ENCODE peak calls at places on chromosomes 2 and 18, in seven cellular contexts. One of them, this sample, is unnamed.

GRCh38 chr2:68282814-68283812 is 30.8 kb upstream of the PPP3R1 start:
- DNase-seq in IMR-90: peak; percentile 61
- DNase-seq in mucosa of descending colon: no peak
- DNase-seq in heart right ventricle: no peak
- DNase-seq in ovary: no peak
- DNase-seq in foreskin fibroblast: peak; percentile 23
- DNase-seq in GM23338: peak; percentile 52
- DNase-seq in this sample: no peak

GRCh38 chr2:105800036-105800755 is 55.5 kb downstream of the NCK2 start:
- DNase-seq in ovary: no peak
- DNase-seq in IMR-90: peak; percentile 34
- DNase-seq in foreskin fibroblast: peak; percentile 45
- DNase-seq in mucosa of descending colon: no peak
- DNase-seq in GM23338: no peak
- DNase-seq in heart right ventricle: no peak
- DNase-seq in this sample: no peak

GRCh38 chr2:217653240-217653639 is 349.6 kb downstream of the TNS1 start:
- DNase-seq in heart right ventricle: peak; percentile 21
- DNase-seq in GM23338: no peak
- DNase-seq in mucosa of descending colon: no peak
- DNase-seq in ovary: peak; percentile 57
- DNase-seq in foreskin fibroblast: peak; percentile 76
- DNase-seq in IMR-90: peak; percentile 89
- DNase-seq in this sample: peak; percentile 80

GRCh38 chr2:15298769-15299168 is 262.4 kb downstream of the NBAS start:
- DNase-seq in mucosa of descending colon: no peak
- DNase-seq in foreskin fibroblast: no peak
- DNase-seq in heart right ventricle: no peak
- DNase-seq in GM23338: no peak
- DNase-seq in IMR-90: peak; percentile 90
- DNase-seq in ovary: no peak
- DNase-seq in this sample: no peak

GRCh38 chr2:231413921-231414476 is 18.5 kb downstream of the B3GNT7 start:
- DNase-seq in foreskin fibroblast: no peak
- DNase-seq in heart right ventricle: no peak
- DNase-seq in ovary: no peak
- DNase-seq in GM23338: peak; percentile 37
- DNase-seq in mucosa of descending colon: no peak
- DNase-seq in IMR-90: no peak
- DNase-seq in this sample: no peak

GRCh38 chr18:11043694-11044093 is 105.7 kb downstream of the PIEZO2 start:
- DNase-seq in heart right ventricle: no peak
- DNase-seq in GM23338: no peak
- DNase-seq in ovary: no peak
- DNase-seq in mucosa of descending colon: no peak
- DNase-seq in foreskin fibroblast: no peak
- DNase-seq in IMR-90: no peak
- DNase-seq in this sample: no peak

GRCh38 chr2:72988726-72989273 is 71.5 kb downstream of the EMX1 start:
- DNase-seq in heart right ventricle: no peak
- DNase-seq in GM23338: no peak
- DNase-seq in ovary: peak; percentile 6
- DNase-seq in foreskin fibroblast: no peak
- DNase-seq in mucosa of descending colon: no peak
- DNase-seq in IMR-90: no peak
- DNase-seq in this sample: no peak

GRCh38 chr2:177753682-177754475 is 318.7 kb downstream of the PDE11A start:
- DNase-seq in ovary: peak; percentile 76
- DNase-seq in mucosa of descending colon: peak; percentile 46
- DNase-seq in IMR-90: peak; percentile 82
- DNase-seq in foreskin fibroblast: peak; percentile 48
- DNase-seq in GM23338: peak; percentile 78
- DNase-seq in heart right ventricle: peak; percentile 58
- DNase-seq in this sample: peak; percentile 44

GRCh38 chr2:200193791-200194190 is 112.7 kb upstream of the SPATS2L start:
- DNase-seq in mucosa of descending colon: no peak
- DNase-seq in foreskin fibroblast: no peak
- DNase-seq in ovary: no peak
- DNase-seq in heart right ventricle: no peak
- DNase-seq in IMR-90: no peak
- DNase-seq in GM23338: no peak
- DNase-seq in this sample: no peak

GRCh38 chr18:75489493-75490190 is 62.1 kb upstream of the SMIM21 start:
- DNase-seq in mucosa of descending colon: no peak
- DNase-seq in IMR-90: peak; percentile 98
- DNase-seq in GM23338: no peak
- DNase-seq in foreskin fibroblast: peak; percentile 90
- DNase-seq in ovary: peak; percentile 24
- DNase-seq in heart right ventricle: no peak
- DNase-seq in this sample: peak; percentile 80

GRCh38 chr2:70084973-70085710 is 2.1 kb upstream of the PCBP1 start:
- DNase-seq in foreskin fibroblast: no peak
- DNase-seq in GM23338: peak; percentile 98
- DNase-seq in ovary: peak; percentile 52
- DNase-seq in IMR-90: no peak
- DNase-seq in heart right ventricle: no peak
- DNase-seq in mucosa of descending colon: peak; percentile 68
- DNase-seq in this sample: no peak

GRCh38 chr2:142805244-142805643 is 72.2 kb upstream of the KYNU start:
- DNase-seq in GM23338: no peak
- DNase-seq in heart right ventricle: no peak
- DNase-seq in ovary: no peak
- DNase-seq in mucosa of descending colon: no peak
- DNase-seq in foreskin fibroblast: no peak
- DNase-seq in IMR-90: no peak
- DNase-seq in this sample: no peak

GRCh38 chr18:78123144-78123909 is 856.3 kb upstream of the SALL3 start:
- DNase-seq in mucosa of descending colon: no peak
- DNase-seq in foreskin fibroblast: no peak
- DNase-seq in GM23338: no peak
- DNase-seq in ovary: no peak
- DNase-seq in heart right ventricle: no peak
- DNase-seq in IMR-90: no peak
- DNase-seq in this sample: no peak

GRCh38 chr2:171237754-171238505 is 77.2 kb upstream of the TLK1 start:
- DNase-seq in GM23338: no peak
- DNase-seq in ovary: no peak
- DNase-seq in heart right ventricle: no peak
- DNase-seq in mucosa of descending colon: no peak
- DNase-seq in IMR-90: no peak
- DNase-seq in foreskin fibroblast: no peak
- DNase-seq in this sample: no peak

GRCh38 chr2:27857417-27858172 is 32.6 kb downstream of the RBKS start:
- DNase-seq in IMR-90: peak; percentile 62
- DNase-seq in heart right ventricle: no peak
- DNase-seq in foreskin fibroblast: peak; percentile 28
- DNase-seq in ovary: no peak
- DNase-seq in GM23338: no peak
- DNase-seq in mucosa of descending colon: no peak
- DNase-seq in this sample: peak; percentile 31

GRCh38 chr2:157657858-157658257 is 29.2 kb upstream of the ACVR1C start:
- DNase-seq in mucosa of descending colon: no peak
- DNase-seq in foreskin fibroblast: no peak
- DNase-seq in heart right ventricle: no peak
- DNase-seq in GM23338: no peak
- DNase-seq in IMR-90: no peak
- DNase-seq in ovary: no peak
- DNase-seq in this sample: no peak

GRCh38 chr2:8680931-8681760 is 710 bp upstream of the ID2 start:
- DNase-seq in GM23338: peak; percentile 80
- DNase-seq in foreskin fibroblast: peak; percentile 70
- DNase-seq in ovary: peak; percentile 74
- DNase-seq in IMR-90: peak; percentile 92
- DNase-seq in mucosa of descending colon: peak; percentile 81
- DNase-seq in heart right ventricle: peak; percentile 48
- DNase-seq in this sample: no peak

GRCh38 chr2:233075141-233075965 is 15.2 kb downstream of the INPP5D start:
- DNase-seq in GM23338: no peak
- DNase-seq in IMR-90: no peak
- DNase-seq in ovary: no peak
- DNase-seq in heart right ventricle: no peak
- DNase-seq in foreskin fibroblast: no peak
- DNase-seq in mucosa of descending colon: no peak
- DNase-seq in this sample: no peak

GRCh38 chr2:227717687-227718567 is at the start of gene SLC19A3:
- DNase-seq in ovary: peak; percentile 93
- DNase-seq in heart right ventricle: peak; percentile 83
- DNase-seq in foreskin fibroblast: peak; percentile 62
- DNase-seq in IMR-90: peak; percentile 50
- DNase-seq in GM23338: peak; percentile 95
- DNase-seq in mucosa of descending colon: peak; percentile 94
- DNase-seq in this sample: no peak
- TF ChIP-seq CTCF in ovary: no peak
- TF ChIP-seq CTCF in heart right ventricle: no peak
- TF ChIP-seq CTCF in foreskin fibroblast: no peak
- TF ChIP-seq CTCF in IMR-90: no peak
- TF ChIP-seq CTCF in GM23338: no peak
- TF ChIP-seq CTCF in mucosa of descending colon: no peak
- TF ChIP-seq CTCF in this sample: no peak

DNA sequence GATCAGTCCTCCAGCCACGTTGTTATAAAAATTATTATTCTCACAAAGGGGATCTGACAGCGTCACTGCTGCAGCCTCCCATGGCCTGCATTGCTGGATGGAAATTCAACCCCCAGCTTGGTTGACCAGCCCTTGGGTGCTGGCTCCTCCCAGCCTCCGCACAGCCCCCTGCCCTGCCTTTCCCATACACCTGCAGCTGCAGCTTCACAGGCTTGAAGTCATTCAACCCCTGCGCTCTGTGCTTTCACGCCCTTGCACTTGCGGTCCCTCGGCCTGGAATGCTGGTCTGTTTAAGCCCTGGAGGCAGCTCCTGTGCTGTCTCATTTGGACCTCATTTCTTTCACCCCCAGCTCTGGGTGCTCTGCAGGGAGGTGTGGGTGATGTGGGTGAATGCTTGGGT is 861 bp upstream of the CD8A start:
- DNase-seq in heart right ventricle: no peak
- DNase-seq in IMR-90: no peak
- DNase-seq in GM23338: peak; percentile 43
- DNase-seq in ovary: no peak
- DNase-seq in foreskin fibroblast: no peak
- DNase-seq in mucosa of descending colon: no peak
- DNase-seq in this sample: no peak
- H3K4me3 ChIP-seq in heart right ventricle: peak overlapping the region; percentile 50
- H3K4me3 ChIP-seq in IMR-90: no peak overlapping the region
- H3K4me3 ChIP-seq in GM23338: peak overlapping the region; percentile 57
- H3K4me3 ChIP-seq in ovary: no peak overlapping the region
- H3K4me3 ChIP-seq in foreskin fibroblast: no peak overlapping the region
- H3K4me3 ChIP-seq in mucosa of descending colon: no peak overlapping the region
- H3K4me3 ChIP-seq in this sample: no peak overlapping the region

GRCh38 chr2:129011466-129012061 is 692.9 kb upstream of the HS6ST1 start:
- DNase-seq in mucosa of descending colon: no peak
- DNase-seq in heart right ventricle: no peak
- DNase-seq in foreskin fibroblast: no peak
- DNase-seq in GM23338: no peak
- DNase-seq in ovary: no peak
- DNase-seq in IMR-90: no peak
- DNase-seq in this sample: no peak

GRCh38 chr2:129015886-129016285 is 697.2 kb upstream of the HS6ST1 start:
- DNase-seq in heart right ventricle: no peak
- DNase-seq in foreskin fibroblast: no peak
- DNase-seq in IMR-90: no peak
- DNase-seq in mucosa of descending colon: no peak
- DNase-seq in GM23338: no peak
- DNase-seq in ovary: no peak
- DNase-seq in this sample: no peak

GRCh38 chr2:129014432-129014831 is 695.8 kb upstream of the HS6ST1 start:
- DNase-seq in IMR-90: no peak
- DNase-seq in heart right ventricle: no peak
- DNase-seq in ovary: no peak
- DNase-seq in GM23338: no peak
- DNase-seq in mucosa of descending colon: no peak
- DNase-seq in foreskin fibroblast: no peak
- DNase-seq in this sample: no peak

GRCh38 chr2:129016972-129017371 is 698.3 kb upstream of the HS6ST1 start:
- DNase-seq in heart right ventricle: no peak
- DNase-seq in GM23338: no peak
- DNase-seq in foreskin fibroblast: no peak
- DNase-seq in mucosa of descending colon: no peak
- DNase-seq in ovary: no peak
- DNase-seq in IMR-90: no peak
- DNase-seq in this sample: no peak
- TF ChIP-seq CTCF in heart right ventricle: no peak
- TF ChIP-seq CTCF in GM23338: no peak
- TF ChIP-seq CTCF in foreskin fibroblast: no peak
- TF ChIP-seq CTCF in mucosa of descending colon: no peak
- TF ChIP-seq CTCF in ovary: no peak
- TF ChIP-seq CTCF in IMR-90: no peak
- TF ChIP-seq CTCF in this sample: no peak

GRCh38 chr2:215997219-215997618 is 16.1 kb downstream of the MREG start:
- DNase-seq in mucosa of descending colon: no peak
- DNase-seq in GM23338: no peak
- DNase-seq in ovary: no peak
- DNase-seq in IMR-90: no peak
- DNase-seq in heart right ventricle: no peak
- DNase-seq in foreskin fibroblast: no peak
- DNase-seq in this sample: no peak
- H3K4me3 ChIP-seq in mucosa of descending colon: no peak overlapping the region
- H3K4me3 ChIP-seq in GM23338: no peak overlapping the region
- H3K4me3 ChIP-seq in ovary: no peak overlapping the region
- H3K4me3 ChIP-seq in IMR-90: no peak overlapping the region
- H3K4me3 ChIP-seq in heart right ventricle: no peak overlapping the region
- H3K4me3 ChIP-seq in foreskin fibroblast: no peak overlapping the region
- H3K4me3 ChIP-seq in this sample: no peak overlapping the region

GRCh38 chr2:168758970-168759820 is 43.2 kb upstream of the NOSTRIN start:
- DNase-seq in heart right ventricle: no peak
- DNase-seq in GM23338: peak; percentile 56
- DNase-seq in foreskin fibroblast: peak; percentile 29
- DNase-seq in mucosa of descending colon: no peak
- DNase-seq in IMR-90: peak; percentile 59
- DNase-seq in ovary: no peak
- DNase-seq in this sample: peak; percentile 14
- TF ChIP-seq CTCF in heart right ventricle: peak; percentile 42
- TF ChIP-seq CTCF in GM23338: peak; percentile 64
- TF ChIP-seq CTCF in foreskin fibroblast: peak; percentile 66
- TF ChIP-seq CTCF in mucosa of descending colon: no peak
- TF ChIP-seq CTCF in IMR-90: peak; percentile 62
- TF ChIP-seq CTCF in ovary: no peak
- TF ChIP-seq CTCF in this sample: peak; percentile 66

DNA sequence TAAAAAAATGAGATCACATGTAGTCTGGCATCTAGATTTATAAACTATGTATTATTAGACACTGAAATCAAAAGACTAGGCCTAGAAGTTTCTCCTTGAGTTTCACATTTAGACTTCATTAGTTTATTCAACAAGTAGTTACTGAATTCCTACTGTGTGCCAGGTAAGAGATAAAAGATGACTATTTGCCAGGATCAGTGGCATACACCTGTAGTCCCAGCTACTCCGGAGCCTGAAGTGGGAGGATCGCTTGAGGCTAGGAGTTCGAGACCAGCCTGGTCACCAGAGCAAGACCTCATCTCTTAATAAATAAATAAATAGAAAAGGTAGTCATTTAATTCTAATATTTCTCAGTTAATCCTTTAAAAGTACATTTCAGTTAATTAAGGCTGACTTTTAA is 2.1 kb downstream of the FAM98A start:
- DNase-seq in GM23338: no peak
- DNase-seq in ovary: no peak
- DNase-seq in foreskin fibroblast: no peak
- DNase-seq in IMR-90: no peak
- DNase-seq in mucosa of descending colon: no peak
- DNase-seq in heart right ventricle: no peak
- DNase-seq in this sample: no peak
- H3K4me3 ChIP-seq in GM23338: peak overlapping the region; percentile 69
- H3K4me3 ChIP-seq in ovary: no peak overlapping the region
- H3K4me3 ChIP-seq in foreskin fibroblast: peak overlapping the region; percentile 91
- H3K4me3 ChIP-seq in IMR-90: no peak overlapping the region
- H3K4me3 ChIP-seq in mucosa of descending colon: no peak overlapping the region
- H3K4me3 ChIP-seq in heart right ventricle: no peak overlapping the region
- H3K4me3 ChIP-seq in this sample: peak overlapping the region; percentile 37

GRCh38 chr2:64144057-64145013 is at the start of gene PELI1:
- DNase-seq in foreskin fibroblast: peak; percentile 93
- DNase-seq in mucosa of descending colon: peak; percentile 98
- DNase-seq in IMR-90: peak; percentile 95
- DNase-seq in heart right ventricle: peak; percentile 94
- DNase-seq in GM23338: peak; percentile 99
- DNase-seq in ovary: peak; percentile 95
- DNase-seq in this sample: no peak
- TF ChIP-seq CTCF in foreskin fibroblast: peak; percentile 6
- TF ChIP-seq CTCF in mucosa of descending colon: no peak
- TF ChIP-seq CTCF in IMR-90: peak; percentile 20
- TF ChIP-seq CTCF in heart right ventricle: no peak
- TF ChIP-seq CTCF in GM23338: no peak
- TF ChIP-seq CTCF in ovary: no peak
- TF ChIP-seq CTCF in this sample: peak; percentile 38